ENCODE peak calls at places on chromosomes 3 and 15, in nine cellular contexts. B, R, U, A, G, J, T, F and P are unnamed samples.
A peak's percentile ranks its signal among the peaks of the same experiment; 100 is the strongest.

GRCh38 chr15:94417464-94418293 is 186.3 kb downstream of the MCTP2 start:
- DNase-seq in A (no peak), R (no peak), U (no peak), T (no peak), F (no peak), J (no peak), G (no peak), B (no peak), P (no peak)

GRCh38 chr3:146968204-146968651 is 363.1 kb upstream of the PLSCR5 start:
- DNase-seq in F (no peak), B (no peak), J (no peak), G (no peak), U (no peak), A (no peak), R (no peak), T (no peak), P (no peak)

GRCh38 chr3:132723024-132723462 is 834 bp upstream of the NPHP3 start:
- DNase-seq in G (no peak), F (no peak), J (no peak), B (no peak), T (no peak), A (no peak), U (no peak), R (no peak), P (no peak)

GRCh38 chr3:153980252-153980590 is 141.0 kb upstream of the ARHGEF26 start:
- DNase-seq in T (no peak), R (no peak), A (no peak), U (no peak), F (no peak), J (peak; percentile 61), B (no peak), G (no peak), P (peak; percentile 57)

GRCh38 chr3:122066331-122067213 is 11.4 kb downstream of the CD86 start:
- DNase-seq in T (no peak), A (no peak), U (no peak), G (no peak), R (no peak), J (no peak), B (no peak), F (no peak), P (no peak)

GRCh38 chr3:58630081-58630709 is 36.4 kb downstream of the FAM3D start:
- DNase-seq in A (no peak), B (peak; percentile 72), J (peak; percentile 78), R (peak; percentile 27), G (peak; percentile 35), T (peak; percentile 16), U (peak; percentile 39), F (peak; percentile 24), P (peak; percentile 66)

GRCh38 chr3:169325821-169326220 is 337.7 kb downstream of the MECOM start:
- DNase-seq in G (no peak), J (peak; percentile 25), T (no peak), F (no peak), R (no peak), A (no peak), U (no peak), B (no peak), P (no peak)

GRCh38 chr3:194598771-194599557 is 34.3 kb downstream of the TMEM44 start:
- DNase-seq in R (no peak), U (no peak), T (no peak), A (no peak), J (no peak), F (no peak), G (no peak), B (no peak), P (no peak)

GRCh38 chr15:81410318-81410753 is 36.3 kb upstream of the TMC3 start:
- DNase-seq in B (peak; percentile 46), R (peak; percentile 53), T (peak; percentile 18), F (peak; percentile 69), J (no peak), U (peak; percentile 50), G (peak; percentile 42), A (no peak), P (no peak)

GRCh38 chr3:116423365-116423764 is 21.9 kb downstream of the LSAMP start:
- DNase-seq in G (peak; percentile 30), R (no peak), T (peak; percentile 24), A (no peak), J (no peak), F (no peak), B (no peak), U (no peak), P (no peak)

GRCh38 chr3:188232676-188233075 is 78.7 kb downstream of the LPP start:
- DNase-seq in B (no peak), A (no peak), G (no peak), J (no peak), R (no peak), F (no peak), T (no peak), U (no peak), P (no peak)

GRCh38 chr15:99925661-99926461 is 192.6 kb upstream of the LYSMD4 start:
- DNase-seq in J (peak; percentile 83), T (no peak), G (peak; percentile 25), U (no peak), R (peak; percentile 71), B (peak; percentile 62), A (peak; percentile 80), F (no peak), P (peak; percentile 77)

GRCh38 chr15:58387130-58387529 is 44.7 kb upstream of the LIPC start:
- DNase-seq in U (peak; percentile 17), G (no peak), R (no peak), T (no peak), J (no peak), B (no peak), A (no peak), F (no peak), P (no peak)

GRCh38 chr15:83284563-83285283 is at the start of gene BNC1:
- DNase-seq in T (no peak), A (no peak), R (no peak), F (no peak), G (no peak), J (no peak), B (peak; percentile 34), U (no peak), P (no peak)

GRCh38 chr15:71691700-71692417 is 118.5 kb upstream of the NR2E3 start:
- DNase-seq in B (no peak), F (no peak), T (no peak), J (no peak), A (no peak), G (no peak), R (no peak), U (peak; percentile 7), P (peak; percentile 71)

GRCh38 chr3:135103913-135104312 is 308.9 kb downstream of the EPHB1 start:
- DNase-seq in U (no peak), F (no peak), B (no peak), G (no peak), A (no peak), R (no peak), J (no peak), T (no peak), P (no peak)

GRCh38 chr15:65189102-65189740 is 4.1 kb upstream of the CLPX start:
- DNase-seq in B (peak; percentile 65), T (no peak), J (no peak), R (no peak), U (peak; percentile 33), G (no peak), A (no peak), F (peak; percentile 40), P (no peak)

GRCh38 chr3:190086191-190086590 is 34.5 kb downstream of the P3H2 start:
- DNase-seq in B (peak; percentile 14), U (no peak), G (no peak), F (no peak), R (no peak), A (no peak), J (no peak), T (no peak), P (no peak)

GRCh38 chr3:143433787-143434378 is 314.3 kb downstream of the CHST2 start:
- DNase-seq in R (no peak), G (no peak), F (peak; percentile 4), U (no peak), B (peak; percentile 24), A (no peak), J (no peak), T (no peak), P (no peak)

GRCh38 chr3:138767498-138768104 is 67.1 kb downstream of the PIK3CB start:
- DNase-seq in B (no peak), T (no peak), F (no peak), U (no peak), R (no peak), G (no peak), J (no peak), A (no peak), P (no peak)

GRCh38 chr3:71693641-71694040 is 31.6 kb downstream of the EIF4E3 start:
- DNase-seq in J (no peak), B (no peak), G (no peak), F (no peak), A (peak; percentile 56), R (no peak), U (no peak), T (no peak), P (no peak)